ENCODE peak calls at places on chromosome 11, in seven cellular contexts. P is hepatocyte, K is GM13977, Z is pancreas, C is posterior vena cava, N is AG09309, I is amniotic epithelial cell. M is an unnamed sample.

GRCh38 chr11:111694851-111695250 is 71.3 kb downstream of the PPP2R1B start:
- DNase-seq in P (no peak), K (peak), Z (no peak), C (no peak), N (peak), I (peak), M (peak)

GRCh38 chr11:121572581-121573059 is 119.9 kb upstream of the SORL1-AS1 start:
- DNase-seq in P (no peak), K (no peak), Z (no peak), C (no peak), N (no peak), I (no peak), M (no peak)

GRCh38 chr11:118010738-118011461 is 24.7 kb downstream of the IL10RA start:
- DNase-seq in P (no peak), K (peak), Z (no peak), C (peak), N (no peak), I (no peak), M (no peak)

GRCh38 chr11:43359432-43359818 is 705 bp downstream of the TTC17 start:
- DNase-seq in P (peak), K (peak), Z (no peak), C (no peak), N (no peak), I (peak), M (peak)

GRCh38 chr11:115194798-115195101 is 309.5 kb downstream of the CADM1 start:
- DNase-seq in P (no peak), K (no peak), Z (no peak), C (no peak), N (peak), I (peak), M (no peak)

GRCh38 chr11:72523991-72524390 is 89.7 kb upstream of the CLPB start:
- DNase-seq in P (no peak), K (no peak), Z (no peak), C (no peak), N (no peak), I (peak), M (no peak)

GRCh38 chr11:75563978-75564552 is 2.0 kb downstream of the SERPINH1 start:
- DNase-seq in P (peak), K (no peak), Z (no peak), C (peak), N (no peak), I (peak), M (peak)

GRCh38 chr11:6124245-6124644 is 16.8 kb downstream of the OR56B4 start:
- DNase-seq in P (no peak), K (no peak), Z (no peak), C (no peak), N (no peak), I (no peak), M (no peak)

GRCh38 chr11:19805827-19806226 is 93.2 kb downstream of the NAV2 start:
- DNase-seq in P (no peak), K (no peak), Z (no peak), C (no peak), N (no peak), I (no peak), M (no peak)

GRCh38 chr11:831132-831864 is 1.5 kb upstream of the CD151 start:
- DNase-seq in P (no peak), K (no peak), Z (no peak), C (no peak), N (no peak), I (no peak), M (no peak)

GRCh38 chr11:86449993-86450629 is 75.4 kb downstream of the CCDC81 start:
- DNase-seq in P (no peak), K (no peak), Z (no peak), C (no peak), N (no peak), I (no peak), M (no peak)

GRCh38 chr11:113305440-113306336 is 8.7 kb upstream of the TTC12 start:
- DNase-seq in P (peak), K (peak), Z (peak), C (peak), N (peak), I (peak), M (peak)

GRCh38 chr11:102783720-102784119 is 3.3 kb upstream of the MMP10 start:
- DNase-seq in P (no peak), K (no peak), Z (no peak), C (no peak), N (no peak), I (no peak), M (no peak)

GRCh38 chr11:923691-924405 is 1.8 kb upstream of the AP2A2 start:
- DNase-seq in P (no peak), K (no peak), Z (no peak), C (no peak), N (no peak), I (no peak), M (no peak)

GRCh38 chr11:26721967-26722366 is at the start of gene SLC5A12:
- DNase-seq in P (peak), K (no peak), Z (no peak), C (no peak), N (no peak), I (no peak), M (no peak)